ENCODE peak calls at places on chromosomes 1 and 21, in seven cellular contexts. U is EH; F is left ventricle myocardium superior; W is NCI-H1092 treated with DMSO at 0.1 percent for 48 hours; E is EL; A is activated CD4-positive, alpha-beta T cell treated with anti-CD3 and anti-CD28 coated beads for 24 hours; N is ureter. H is an unnamed sample.

GRCh38 chr1:211013346-211014240 is 120.4 kb downstream of the KCNH1 start:
- DNase-seq in W (no peak), N (no peak), A (no peak), U (peak; percentile 50), F (no peak), E (peak; percentile 56), H (no peak)

GRCh38 chr1:99963041-99963795 is 6.6 kb upstream of the SLC35A3 start:
- DNase-seq in A (no peak), E (peak; percentile 66), U (peak; percentile 65), W (no peak), N (no peak), F (no peak), H (no peak)

GRCh38 chr21:23045955-23046354 is 2047.7 kb downstream of the NCAM2 start:
- DNase-seq in A (no peak), U (no peak), W (no peak), N (no peak), F (no peak), E (no peak), H (no peak)

GRCh38 chr1:5286244-5286643 is 631.8 kb downstream of the AJAP1 start:
- DNase-seq in W (no peak), A (no peak), N (no peak), F (no peak), E (no peak), U (no peak), H (no peak)

GRCh38 chr1:29832936-29833335 is 596.6 kb downstream of the PTPRU start:
- DNase-seq in A (no peak), N (no peak), W (no peak), U (no peak), E (no peak), F (no peak), H (no peak)

GRCh38 chr1:54227091-54227602 is 27.2 kb downstream of the MRPL37 start:
- DNase-seq in W (no peak), A (no peak), N (no peak), E (peak; percentile 75), F (no peak), U (peak; percentile 65), H (no peak)

GRCh38 chr1:22488319-22488718 is 36.7 kb downstream of the ZBTB40 start:
- DNase-seq in E (no peak), N (no peak), U (no peak), A (no peak), W (no peak), F (no peak), H (no peak)

GRCh38 chr1:33388989-33389771 is 41.7 kb downstream of the PHC2 start:
- DNase-seq in F (peak; percentile 64), A (no peak), U (peak; percentile 95), W (no peak), N (no peak), E (peak; percentile 85), H (peak; percentile 76)

GRCh38 chr1:156559086-156559796 is 13.1 kb downstream of the IQGAP3 start:
- DNase-seq in E (no peak), A (no peak), U (no peak), W (no peak), F (no peak), N (no peak), H (no peak)

H was measured in skeletal muscle cell.